ENCODE peak calls at places on chromosomes 1 and 21, in four cellular contexts. One of them, this sample, is unnamed.

GRCh38 chr1:202215472-202216130 is 22.0 kb downstream of the LGR6 start:
- DNase-seq in fibroblast of villous mesenchyme: no peak
- DNase-seq in B cell: no peak
- DNase-seq in heart left ventricle: no peak
- DNase-seq in this sample: no peak

GRCh38 chr1:112457965-112458364 is 50.8 kb upstream of the WNT2B start:
- DNase-seq in B cell: no peak
- DNase-seq in heart left ventricle: no peak
- DNase-seq in fibroblast of villous mesenchyme: no peak
- DNase-seq in this sample: no peak

GRCh38 chr21:39633770-39634181 is 21.0 kb downstream of the B3GALT5 start:
- DNase-seq in B cell: no peak
- DNase-seq in heart left ventricle: no peak
- DNase-seq in fibroblast of villous mesenchyme: peak; percentile 92
- DNase-seq in this sample: no peak

GRCh38 chr1:229432905-229433304 is 989 bp downstream of the ACTA1 start:
- DNase-seq in heart left ventricle: no peak
- DNase-seq in fibroblast of villous mesenchyme: no peak
- DNase-seq in B cell: no peak
- DNase-seq in this sample: no peak

GRCh38 chr1:199123615-199124014 is 484.8 kb downstream of the PTPRC start:
- DNase-seq in heart left ventricle: no peak
- DNase-seq in B cell: no peak
- DNase-seq in fibroblast of villous mesenchyme: peak; percentile 100
- DNase-seq in this sample: no peak

GRCh38 chr21:39048064-39048463 is 135.2 kb downstream of the PSMG1 start:
- DNase-seq in fibroblast of villous mesenchyme: peak; percentile 56
- DNase-seq in heart left ventricle: no peak
- DNase-seq in B cell: no peak
- DNase-seq in this sample: no peak

GRCh38 chr1:99808391-99809115 is 41.6 kb upstream of the AGL start:
- DNase-seq in heart left ventricle: no peak
- DNase-seq in fibroblast of villous mesenchyme: peak; percentile 95
- DNase-seq in B cell: peak; percentile 72
- DNase-seq in this sample: peak; percentile 45

GRCh38 chr1:183363967-183364366 is 54.2 kb downstream of the NMNAT2 start:
- DNase-seq in heart left ventricle: no peak
- DNase-seq in B cell: no peak
- DNase-seq in fibroblast of villous mesenchyme: peak; percentile 12
- DNase-seq in this sample: no peak

GRCh38 chr1:165284471-165284870 is 72.0 kb downstream of the LMX1A start:
- DNase-seq in fibroblast of villous mesenchyme: no peak
- DNase-seq in B cell: no peak
- DNase-seq in heart left ventricle: no peak
- DNase-seq in this sample: no peak

GRCh38 chr1:23611601-23612327 is 52.5 kb upstream of the ID3 start:
- DNase-seq in B cell: peak; percentile 65
- DNase-seq in heart left ventricle: no peak
- DNase-seq in fibroblast of villous mesenchyme: no peak
- DNase-seq in this sample: peak; percentile 60

GRCh38 chr1:91747666-91748065 is 138.3 kb downstream of the TGFBR3 start:
- DNase-seq in fibroblast of villous mesenchyme: no peak
- DNase-seq in B cell: no peak
- DNase-seq in heart left ventricle: no peak
- DNase-seq in this sample: no peak

GRCh38 chr21:17819878-17820232 is 699 bp upstream of the C21orf91 start:
- DNase-seq in fibroblast of villous mesenchyme: no peak
- DNase-seq in heart left ventricle: no peak
- DNase-seq in B cell: no peak
- DNase-seq in this sample: peak; percentile 86

GRCh38 chr1:53608676-53609075 is 130.3 kb downstream of the GLIS1 start:
- DNase-seq in heart left ventricle: no peak
- DNase-seq in fibroblast of villous mesenchyme: no peak
- DNase-seq in B cell: no peak
- DNase-seq in this sample: no peak

GRCh38 chr1:61132176-61133047 is 50.1 kb downstream of the NFIA start:
- DNase-seq in fibroblast of villous mesenchyme: peak; percentile 89
- DNase-seq in heart left ventricle: no peak
- DNase-seq in B cell: no peak
- DNase-seq in this sample: no peak

GRCh38 chr21:45698493-45698947 is 55.0 kb downstream of the PCBP3 start:
- DNase-seq in heart left ventricle: peak; percentile 69
- DNase-seq in fibroblast of villous mesenchyme: peak; percentile 85
- DNase-seq in B cell: no peak
- DNase-seq in this sample: peak; percentile 7

GRCh38 chr1:93180723-93181613 is at the start of gene CCDC18:
- DNase-seq in fibroblast of villous mesenchyme: peak; percentile 60
- DNase-seq in B cell: peak; percentile 78
- DNase-seq in heart left ventricle: no peak
- DNase-seq in this sample: peak; percentile 79

GRCh38 chr1:209534496-209535250 is 48.8 kb upstream of the CAMK1G start:
- DNase-seq in B cell: no peak
- DNase-seq in fibroblast of villous mesenchyme: no peak
- DNase-seq in heart left ventricle: no peak
- DNase-seq in this sample: no peak

GRCh38 chr1:59730759-59731478 is 83.8 kb upstream of the HOOK1 start:
- DNase-seq in heart left ventricle: peak; percentile 64
- DNase-seq in fibroblast of villous mesenchyme: peak; percentile 94
- DNase-seq in B cell: no peak
- DNase-seq in this sample: peak; percentile 33

GRCh38 chr1:2283371-2283990 is 55.4 kb downstream of the SKI start:
- DNase-seq in B cell: no peak
- DNase-seq in heart left ventricle: peak; percentile 49
- DNase-seq in fibroblast of villous mesenchyme: no peak
- DNase-seq in this sample: no peak

GRCh38 chr21:31366825-31367224 is 22.8 kb upstream of the TIAM1 start:
- DNase-seq in heart left ventricle: no peak
- DNase-seq in fibroblast of villous mesenchyme: peak; percentile 45
- DNase-seq in B cell: no peak
- DNase-seq in this sample: no peak

GRCh38 chr1:153728305-153729066 is 636 bp downstream of the INTS3 start:
- DNase-seq in B cell: no peak
- DNase-seq in fibroblast of villous mesenchyme: peak; percentile 43
- DNase-seq in heart left ventricle: peak; percentile 74
- DNase-seq in this sample: peak; percentile 41

GRCh38 chr1:30257322-30257721 is 466.1 kb downstream of the MATN1 start:
- DNase-seq in heart left ventricle: no peak
- DNase-seq in B cell: no peak
- DNase-seq in fibroblast of villous mesenchyme: no peak
- DNase-seq in this sample: no peak

GRCh38 chr1:74010206-74010605 is 187.8 kb downstream of the LRRIQ3 start:
- DNase-seq in B cell: no peak
- DNase-seq in heart left ventricle: no peak
- DNase-seq in fibroblast of villous mesenchyme: no peak
- DNase-seq in this sample: peak; percentile 1

GRCh38 chr1:205543351-205544305 is 39.2 kb downstream of the CDK18 start:
- DNase-seq in fibroblast of villous mesenchyme: peak; percentile 43
- DNase-seq in heart left ventricle: peak; percentile 83
- DNase-seq in B cell: no peak
- DNase-seq in this sample: peak; percentile 72

GRCh38 chr1:54575161-54575560 is 27.1 kb downstream of the ACOT11 start:
- DNase-seq in fibroblast of villous mesenchyme: no peak
- DNase-seq in heart left ventricle: peak; percentile 15
- DNase-seq in B cell: no peak
- DNase-seq in this sample: no peak

GRCh38 chr1:194341587-194341986 is 1155.2 kb upstream of the B3GALT2 start:
- DNase-seq in heart left ventricle: no peak
- DNase-seq in fibroblast of villous mesenchyme: no peak
- DNase-seq in B cell: no peak
- DNase-seq in this sample: peak; percentile 7

GRCh38 chr1:53337499-53337898 is 9.6 kb upstream of the LRP8 start:
- DNase-seq in B cell: no peak
- DNase-seq in fibroblast of villous mesenchyme: no peak
- DNase-seq in heart left ventricle: no peak
- DNase-seq in this sample: no peak

GRCh38 chr1:243433737-243434370 is 178.0 kb downstream of the SDCCAG8 start:
- DNase-seq in B cell: no peak
- DNase-seq in fibroblast of villous mesenchyme: peak; percentile 15
- DNase-seq in heart left ventricle: no peak
- DNase-seq in this sample: no peak

GRCh38 chr1:108955881-108956280 is 7.4 kb downstream of the CLCC1 start:
- DNase-seq in fibroblast of villous mesenchyme: no peak
- DNase-seq in heart left ventricle: no peak
- DNase-seq in B cell: no peak
- DNase-seq in this sample: no peak

GRCh38 chr1:107555578-107555977 is 409.4 kb downstream of the VAV3 start:
- DNase-seq in fibroblast of villous mesenchyme: no peak
- DNase-seq in B cell: no peak
- DNase-seq in heart left ventricle: no peak
- DNase-seq in this sample: no peak
- TF ChIP-seq CTCF in fibroblast of villous mesenchyme: no peak
- TF ChIP-seq CTCF in B cell: no peak
- TF ChIP-seq CTCF in heart left ventricle: no peak
- TF ChIP-seq CTCF in this sample: no peak

GRCh38 chr1:41919131-41919530 is 409 bp upstream of the HIVEP3 start:
- DNase-seq in B cell: no peak
- DNase-seq in fibroblast of villous mesenchyme: no peak
- DNase-seq in heart left ventricle: peak; percentile 47
- DNase-seq in this sample: no peak

GRCh38 chr1:41919764-41920397 is 1.2 kb upstream of the HIVEP3 start:
- DNase-seq in fibroblast of villous mesenchyme: peak; percentile 23
- DNase-seq in heart left ventricle: peak; percentile 85
- DNase-seq in B cell: peak; percentile 39
- DNase-seq in this sample: peak; percentile 90

GRCh38 chr1:41917835-41918449 is 780 bp downstream of the HIVEP3 start:
- DNase-seq in fibroblast of villous mesenchyme: peak; percentile 62
- DNase-seq in B cell: peak; percentile 48
- DNase-seq in heart left ventricle: peak; percentile 66
- DNase-seq in this sample: peak; percentile 59

GRCh38 chr1:41917051-41917530 is 1.6 kb downstream of the HIVEP3 start:
- DNase-seq in B cell: no peak
- DNase-seq in fibroblast of villous mesenchyme: no peak
- DNase-seq in heart left ventricle: no peak
- DNase-seq in this sample: no peak

DNA sequence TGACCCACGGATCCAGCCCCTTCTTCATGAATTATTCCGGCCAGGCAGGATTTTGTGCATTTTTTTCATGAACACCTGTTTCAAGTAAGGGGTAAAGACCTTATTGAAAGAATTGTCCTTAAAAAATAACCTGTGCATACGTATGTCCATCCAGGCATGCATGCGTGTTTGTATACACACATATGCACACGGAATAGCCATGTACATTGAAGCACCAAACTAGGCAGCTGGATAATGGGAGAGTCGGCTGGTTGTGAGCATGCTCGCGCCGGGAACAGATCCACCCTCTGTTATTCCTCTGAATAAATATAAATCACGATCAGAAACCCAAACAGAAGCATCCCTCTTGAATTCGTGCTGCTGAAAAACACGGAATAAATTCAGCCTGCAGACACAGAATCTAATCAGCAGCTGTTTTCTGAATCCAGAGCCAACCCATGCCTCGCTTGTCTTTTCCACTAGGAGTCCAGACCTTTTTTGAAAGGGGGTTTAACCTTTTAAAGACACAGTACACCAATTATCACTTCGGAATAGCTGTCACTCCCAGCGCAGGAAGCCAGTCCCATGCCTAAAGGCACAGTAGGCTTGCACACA is at the start of gene HIVEP3:
- DNase-seq in B cell: no peak
- DNase-seq in heart left ventricle: no peak
- DNase-seq in fibroblast of villous mesenchyme: peak; percentile 36
- DNase-seq in this sample: no peak
- TF ChIP-seq CTCF in B cell: no peak
- TF ChIP-seq CTCF in heart left ventricle: no peak
- TF ChIP-seq CTCF in fibroblast of villous mesenchyme: peak; percentile 23
- TF ChIP-seq CTCF in this sample: no peak

GRCh38 chr1:159771501-159771900 is 9.3 kb upstream of the DUSP23 start:
- DNase-seq in fibroblast of villous mesenchyme: no peak
- DNase-seq in heart left ventricle: no peak
- DNase-seq in B cell: no peak
- DNase-seq in this sample: no peak

GRCh38 chr1:159778266-159778665 is 2.5 kb upstream of the DUSP23 start:
- DNase-seq in heart left ventricle: no peak
- DNase-seq in B cell: no peak
- DNase-seq in fibroblast of villous mesenchyme: no peak
- DNase-seq in this sample: no peak

GRCh38 chr1:159774465-159774864 is 6.3 kb upstream of the DUSP23 start:
- DNase-seq in B cell: no peak
- DNase-seq in heart left ventricle: no peak
- DNase-seq in fibroblast of villous mesenchyme: no peak
- DNase-seq in this sample: no peak

GRCh38 chr1:159779403-159779851 is 1.3 kb upstream of the DUSP23 start:
- DNase-seq in fibroblast of villous mesenchyme: peak; percentile 10
- DNase-seq in heart left ventricle: no peak
- DNase-seq in B cell: no peak
- DNase-seq in this sample: no peak

DNA sequence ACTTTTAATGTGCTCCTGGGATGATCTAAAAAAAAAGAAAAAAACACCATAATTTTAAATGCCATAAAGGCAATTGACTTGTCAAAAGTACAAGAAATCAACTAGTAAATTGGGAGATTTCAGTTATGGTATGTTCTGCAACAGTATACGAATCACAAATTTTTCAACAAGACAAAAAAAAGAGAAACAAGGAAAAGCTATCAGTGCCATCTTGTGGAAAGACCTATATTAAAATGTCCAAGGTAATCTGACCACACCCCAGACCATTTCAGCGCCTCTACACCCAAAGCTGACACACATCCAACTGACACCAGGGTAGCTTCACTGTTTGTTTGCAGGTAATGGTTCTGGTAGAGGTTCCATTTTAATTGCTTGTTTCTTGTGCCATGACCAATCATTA is 5.0 kb upstream of the DUSP23 start:
- DNase-seq in fibroblast of villous mesenchyme: no peak
- DNase-seq in heart left ventricle: no peak
- DNase-seq in B cell: no peak
- DNase-seq in this sample: no peak
- TF ChIP-seq CTCF in fibroblast of villous mesenchyme: no peak
- TF ChIP-seq CTCF in heart left ventricle: no peak
- TF ChIP-seq CTCF in B cell: no peak
- TF ChIP-seq CTCF in this sample: no peak

GRCh38 chr1:162391790-162392563 is 10.4 kb downstream of the C1orf226 start:
- DNase-seq in heart left ventricle: no peak
- DNase-seq in fibroblast of villous mesenchyme: peak; percentile 64
- DNase-seq in B cell: peak; percentile 11
- DNase-seq in this sample: peak; percentile 22
- TF ChIP-seq CTCF in heart left ventricle: peak; percentile 68
- TF ChIP-seq CTCF in fibroblast of villous mesenchyme: peak; percentile 88
- TF ChIP-seq CTCF in B cell: peak; percentile 68
- TF ChIP-seq CTCF in this sample: peak; percentile 80

DNA sequence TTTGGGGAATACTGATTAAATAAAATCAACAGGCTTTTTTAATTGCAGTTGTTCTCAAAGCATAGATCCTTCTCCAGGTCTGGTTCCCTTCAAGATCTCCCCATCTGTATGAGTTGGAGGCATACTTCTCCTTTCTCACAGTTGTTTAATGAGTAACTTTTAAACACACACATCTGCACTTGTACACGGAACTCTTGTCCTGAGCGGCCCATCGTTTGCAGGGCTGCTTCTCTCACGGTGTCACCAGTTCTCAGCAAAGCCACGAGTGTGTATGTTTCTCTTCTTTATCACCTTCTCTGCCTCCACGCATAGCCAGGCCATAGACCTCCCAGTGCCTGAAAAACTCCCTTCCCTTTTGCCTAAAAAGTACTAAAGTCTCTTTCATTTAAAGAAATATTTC is 68.8 kb upstream of the ROR1 start:
- DNase-seq in fibroblast of villous mesenchyme: no peak
- DNase-seq in B cell: no peak
- DNase-seq in heart left ventricle: no peak
- DNase-seq in this sample: no peak
- TF ChIP-seq CTCF in fibroblast of villous mesenchyme: no peak
- TF ChIP-seq CTCF in B cell: no peak
- TF ChIP-seq CTCF in heart left ventricle: no peak
- TF ChIP-seq CTCF in this sample: no peak

GRCh38 chr1:38950553-38950952 is 8.9 kb upstream of the RHBDL2 start:
- DNase-seq in B cell: no peak
- DNase-seq in fibroblast of villous mesenchyme: no peak
- DNase-seq in heart left ventricle: no peak
- DNase-seq in this sample: no peak
- TF ChIP-seq CTCF in B cell: no peak
- TF ChIP-seq CTCF in fibroblast of villous mesenchyme: no peak
- TF ChIP-seq CTCF in heart left ventricle: no peak
- TF ChIP-seq CTCF in this sample: no peak